ENCODE peak calls at places on chromosomes 11 and 22, in eight cellular contexts. Y is gastrocnemius medialis; U is CD8-positive, alpha-beta T cell; D is lower lobe of right lung; F is upper lobe of right lung; T is SK-N-SH; N is stomach; W is IMR-90. K is an unnamed sample. For H3K4me1, the result is how much of the 10 kb centered on the place peaks cover.

GRCh38 chr11:92550411-92550810 is 325.8 kb downstream of the FAT3 start:
- DNase-seq in Y (no peak), U (no peak), D (no peak), F (no peak), T (no peak), N (peak), W (no peak), K (no peak)

GRCh38 chr11:30488304-30488998 is 97.7 kb downstream of the MPPED2 start:
- DNase-seq in Y (peak), U (no peak), D (no peak), F (no peak), T (peak), N (peak), W (peak), K (no peak)

GRCh38 chr11:61560751-61561150 is 20.1 kb downstream of the SYT7 start:
- DNase-seq in Y (no peak), U (no peak), D (no peak), F (no peak), T (no peak), N (no peak), W (no peak), K (no peak)

GRCh38 chr11:117058761-117059233 is 39.4 kb downstream of the SIK3 start:
- DNase-seq in Y (no peak), U (no peak), D (no peak), F (no peak), T (peak), N (no peak), W (peak), K (no peak)

GRCh38 chr22:36398602-36399472 is 11.1 kb upstream of the MYH9 start:
- DNase-seq in Y (no peak), U (no peak), D (no peak), F (no peak), T (no peak), N (no peak), W (peak), K (no peak)

GRCh38 chr11:130631119-130631518 is 182.7 kb downstream of the ADAMTS15 start:
- DNase-seq in Y (no peak), U (no peak), D (no peak), F (no peak), T (no peak), N (no peak), W (peak), K (no peak)

GRCh38 chr11:76796511-76797203 is 13.5 kb downstream of the TSKU start:
- DNase-seq in Y (no peak), U (no peak), D (no peak), F (no peak), T (no peak), N (no peak), W (no peak), K (no peak)

GRCh38 chr11:127470485-127470884 is 469.9 kb upstream of the KIRREL3 start:
- DNase-seq in Y (no peak), U (no peak), D (no peak), F (no peak), T (peak), N (no peak), W (no peak), K (no peak)

GRCh38 chr11:16785520-16786128 is 47.2 kb downstream of the C11orf58 start:
- DNase-seq in Y (peak), U (peak), D (peak), F (peak), T (peak), N (peak), W (peak), K (peak)

GRCh38 chr11:7437706-7438105 is 47.6 kb upstream of the OLFML1 start:
- DNase-seq in Y (no peak), U (no peak), D (no peak), F (no peak), T (no peak), N (no peak), W (no peak), K (no peak)

GRCh38 chr11:76783901-76784813 is 1.0 kb downstream of the TSKU start:
- DNase-seq in Y (no peak), U (no peak), D (no peak), F (peak), T (peak), N (peak), W (peak), K (no peak)

DNA sequence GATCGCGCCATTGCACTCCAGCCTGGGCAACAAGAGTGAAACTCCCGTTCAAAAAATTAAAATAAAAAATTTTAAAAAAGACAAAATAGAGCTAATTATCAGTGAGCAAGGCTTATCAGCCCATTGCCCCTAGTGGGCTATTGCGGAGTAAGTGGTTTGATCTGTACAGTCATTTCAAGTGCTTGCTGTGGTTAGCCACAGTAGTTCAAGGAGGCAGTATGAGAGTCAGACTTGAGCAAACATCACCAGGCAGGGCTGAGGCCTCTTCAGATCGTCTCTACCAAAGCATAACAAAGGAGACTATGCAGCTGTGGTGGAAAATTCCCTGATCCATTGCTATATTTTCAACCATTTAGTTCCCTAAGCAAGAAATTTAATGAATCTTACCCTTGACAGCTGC is 4.3 kb upstream of the SBF2 start:
- DNase-seq in Y (no peak), U (no peak), D (no peak), F (no peak), T (no peak), N (no peak), W (peak), K (no peak)
- TF ChIP-seq CTCF in Y (no peak), U (peak), D (peak), F (peak), T (peak), N (no peak), W (peak), K (no peak)

DNA sequence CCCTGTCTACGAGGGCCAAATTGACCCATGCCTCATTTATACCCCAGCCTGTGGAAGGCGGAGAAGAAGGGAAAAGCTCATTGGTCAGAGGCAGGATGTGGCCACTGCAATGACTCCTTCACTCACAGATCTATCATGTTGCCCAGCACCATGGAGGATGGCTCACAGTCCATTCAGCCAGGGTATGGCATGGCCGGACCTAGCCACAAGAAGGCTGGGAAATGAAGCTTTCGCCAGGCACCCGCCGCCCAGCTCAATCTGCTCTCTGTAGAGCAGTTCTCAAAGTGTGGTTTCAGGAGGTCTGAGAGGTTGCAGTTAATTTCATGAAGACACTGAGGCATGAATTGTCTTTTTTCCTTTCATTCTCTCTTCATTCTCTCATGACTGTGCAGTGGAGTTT is 40.6 kb upstream of the LINC01488 start:
- DNase-seq in Y (no peak), U (no peak), D (no peak), F (no peak), T (no peak), N (no peak), W (no peak), K (no peak)
- H3K4me1 ChIP-seq in Y (under half), U (under half), D (under half), F (under half), T (under half), N (under half), W (under half), K (under half)

DNA sequence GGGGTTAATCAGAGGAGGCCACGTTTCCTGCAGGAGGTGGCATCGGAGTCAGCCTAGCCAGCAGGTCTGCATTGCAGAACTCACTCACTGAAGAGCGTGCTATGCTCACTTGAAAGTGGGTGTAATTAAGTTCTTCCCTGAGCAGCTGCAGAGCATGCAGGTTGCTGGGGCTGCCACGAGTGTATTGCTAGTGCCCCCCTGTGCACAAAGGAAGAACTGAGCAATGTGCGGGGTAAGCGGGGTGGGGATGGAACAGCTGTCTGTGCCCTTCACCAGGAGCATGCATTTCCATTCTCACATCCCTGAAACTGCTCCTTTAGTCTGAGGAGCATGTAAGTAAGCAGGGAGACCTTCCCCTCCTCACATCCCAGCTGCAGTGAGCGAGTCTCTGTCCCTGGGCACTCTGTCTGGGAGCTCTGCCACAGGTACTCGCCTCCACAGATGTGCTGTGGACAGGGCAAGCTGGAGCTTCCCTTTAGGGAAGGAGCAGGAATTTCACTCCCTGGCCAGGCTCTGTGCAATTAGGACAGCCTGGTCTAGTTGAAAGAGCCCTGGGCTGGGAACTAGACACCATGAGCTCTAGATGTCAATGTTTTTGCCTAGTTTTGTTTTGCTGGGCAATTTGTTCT is 1031.8 kb downstream of the NTM start:
- DNase-seq in Y (no peak), U (no peak), D (no peak), F (no peak), T (peak), N (no peak), W (peak), K (no peak)
- TF ChIP-seq CTCF in Y (peak), U (no peak), D (no peak), F (no peak), T (peak), N (no peak), W (peak), K (peak)

GRCh38 chr11:57777969-57778317 is 16.3 kb downstream of the CTNND1 start:
- DNase-seq in Y (no peak), U (no peak), D (no peak), F (no peak), T (no peak), N (peak), W (no peak), K (no peak)

GRCh38 chr11:57776577-57776976 is 15.0 kb downstream of the CTNND1 start:
- DNase-seq in Y (no peak), U (no peak), D (no peak), F (no peak), T (no peak), N (no peak), W (no peak), K (no peak)

GRCh38 chr11:57775474-57775873 is 13.9 kb downstream of the CTNND1 start:
- DNase-seq in Y (no peak), U (no peak), D (no peak), F (no peak), T (no peak), N (no peak), W (no peak), K (no peak)

GRCh38 chr11:57778318-57779037 is 16.9 kb downstream of the CTNND1 start:
- DNase-seq in Y (peak), U (no peak), D (peak), F (peak), T (peak), N (peak), W (peak), K (peak)

GRCh38 chr11:57776101-57776511 is 14.5 kb downstream of the CTNND1 start:
- DNase-seq in Y (no peak), U (no peak), D (peak), F (no peak), T (no peak), N (no peak), W (peak), K (no peak)
- H3K4me1 ChIP-seq in Y (half or more), U (under half), D (half or more), F (half or more), T (half or more), N (half or more), W (under half), K (half or more)

GRCh38 chr11:31939004-31939403 is 127.9 kb upstream of the PAX6 start:
- DNase-seq in Y (no peak), U (no peak), D (no peak), F (no peak), T (no peak), N (no peak), W (no peak), K (no peak)

GRCh38 chr11:31940396-31941037 is 129.4 kb upstream of the PAX6 start:
- DNase-seq in Y (no peak), U (no peak), D (no peak), F (no peak), T (no peak), N (no peak), W (peak), K (no peak)

GRCh38 chr11:31947051-31947450 is 135.9 kb upstream of the PAX6 start:
- DNase-seq in Y (no peak), U (no peak), D (no peak), F (no peak), T (no peak), N (no peak), W (no peak), K (no peak)

GRCh38 chr11:31943056-31943780 is 132.1 kb upstream of the PAX6 start:
- DNase-seq in Y (no peak), U (no peak), D (no peak), F (no peak), T (no peak), N (no peak), W (no peak), K (no peak)
- TF ChIP-seq CTCF in Y (no peak), U (no peak), D (no peak), F (no peak), T (no peak), N (no peak), W (no peak), K (no peak)

GRCh38 chr22:30317778-30318177 is 9.0 kb downstream of the TBC1D10A start:
- DNase-seq in Y (no peak), U (no peak), D (no peak), F (no peak), T (no peak), N (no peak), W (no peak), K (no peak)

GRCh38 chr22:30314918-30315317 is 11.8 kb downstream of the TBC1D10A start:
- DNase-seq in Y (no peak), U (no peak), D (no peak), F (no peak), T (no peak), N (no peak), W (peak), K (no peak)

GRCh38 chr22:30313527-30314385 is 13.0 kb downstream of the TBC1D10A start:
- DNase-seq in Y (no peak), U (no peak), D (no peak), F (no peak), T (peak), N (no peak), W (no peak), K (no peak)

GRCh38 chr22:30318773-30319419 is 7.8 kb downstream of the TBC1D10A start:
- DNase-seq in Y (no peak), U (no peak), D (no peak), F (no peak), T (no peak), N (no peak), W (no peak), K (no peak)

GRCh38 chr22:30315962-30316576 is 10.7 kb downstream of the TBC1D10A start:
- DNase-seq in Y (no peak), U (no peak), D (no peak), F (no peak), T (no peak), N (no peak), W (peak), K (no peak)
- H3K4me1 ChIP-seq in Y (under half), U (half or more), D (half or more), F (half or more), T (under half), N (half or more), W (under half), K (half or more)

DNA sequence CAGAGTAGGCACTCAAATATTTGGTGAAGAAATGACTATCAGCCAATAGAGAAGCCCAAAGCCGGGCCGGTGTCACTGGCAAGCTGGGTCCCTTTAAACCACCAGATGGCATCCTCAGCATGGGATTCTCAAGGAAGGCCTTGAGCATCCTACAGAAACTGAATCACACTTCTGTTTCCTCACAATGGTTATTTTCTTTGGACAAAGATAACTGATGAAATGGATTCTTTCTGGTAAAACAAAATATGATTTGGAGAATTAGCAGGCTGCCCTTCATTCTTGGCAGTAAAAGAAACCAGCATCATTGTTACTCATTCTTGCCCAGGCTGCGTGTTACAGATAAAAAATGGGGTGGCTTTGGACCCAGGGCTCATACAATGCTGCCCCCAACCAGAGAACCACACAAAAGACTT is 30.3 kb upstream of the ASPHD2 start:
- DNase-seq in Y (peak), U (peak), D (peak), F (no peak), T (peak), N (peak), W (peak), K (peak)
- TF ChIP-seq CTCF in Y (peak), U (peak), D (peak), F (peak), T (peak), N (peak), W (peak), K (peak)

GRCh38 chr22:20247010-20247505 is 21.1 kb downstream of the RTN4R start:
- DNase-seq in Y (no peak), U (no peak), D (no peak), F (no peak), T (no peak), N (no peak), W (peak), K (no peak)

GRCh38 chr22:20247608-20248171 is 20.4 kb downstream of the RTN4R start:
- DNase-seq in Y (no peak), U (no peak), D (no peak), F (no peak), T (no peak), N (no peak), W (no peak), K (no peak)

GRCh38 chr22:20245577-20246367 is 22.3 kb downstream of the RTN4R start:
- DNase-seq in Y (no peak), U (peak), D (no peak), F (no peak), T (no peak), N (no peak), W (no peak), K (no peak)

GRCh38 chr22:20244744-20245576 is 23.2 kb downstream of the RTN4R start:
- DNase-seq in Y (no peak), U (peak), D (no peak), F (no peak), T (peak), N (no peak), W (no peak), K (no peak)

GRCh38 chr22:20246368-20247009 is 21.6 kb downstream of the RTN4R start:
- DNase-seq in Y (no peak), U (no peak), D (no peak), F (no peak), T (no peak), N (no peak), W (no peak), K (no peak)
- H3K4me1 ChIP-seq in Y (under half), U (half or more), D (under half), F (under half), T (under half), N (under half), W (under half), K (under half)